ENCODE peak calls at places on chromosomes 3 and 15, in six cellular contexts. P is breast epithelium; U is NCI-H1105 treated with DMSO at 0.1 percent for 48 hours; N is naive thymus-derived CD8-positive, alpha-beta T cell; S is activated T-helper 9 cell treated with anti-CD3 and anti-CD28 coated beads, Interleukin-2, amount 50 U/mL, for 16 hours; W is MM.1S. M is an unnamed sample.

GRCh38 chr3:76827647-76828273 is 212.1 kb upstream of the ROBO2 start:
- DNase-seq in W (no peak), U (no peak), S (no peak), N (no peak), P (no peak), M (no peak)

GRCh38 chr3:11389570-11390268 is 117.5 kb downstream of the ATG7 start:
- DNase-seq in U (no peak), P (no peak), W (no peak), S (no peak), N (no peak), M (no peak)

GRCh38 chr15:41104234-41104633 is 11.8 kb downstream of the INO80 start:
- DNase-seq in S (no peak), W (no peak), P (no peak), N (no peak), U (no peak), M (no peak)

GRCh38 chr15:69127226-69127625 is 33.2 kb upstream of the GLCE start:
- DNase-seq in W (no peak), S (no peak), U (no peak), P (no peak), N (no peak), M (no peak)

GRCh38 chr15:98413973-98414546 is 234.3 kb upstream of the IGF1R start:
- DNase-seq in W (no peak), S (no peak), U (no peak), N (no peak), P (no peak), M (no peak)

GRCh38 chr3:160921020-160921635 is 165.1 kb downstream of the PPM1L start:
- DNase-seq in U (peak; percentile 19), W (no peak), P (no peak), N (no peak), S (no peak), M (peak; percentile 2)

GRCh38 chr3:58633157-58633865 is 33.3 kb downstream of the FAM3D start:
- DNase-seq in P (no peak), U (no peak), N (no peak), W (no peak), S (no peak), M (no peak)

GRCh38 chr15:42152196-42152920 is 4.1 kb downstream of the PLA2G4F start:
- DNase-seq in U (no peak), W (no peak), N (no peak), P (no peak), S (no peak), M (no peak)

GRCh38 chr15:64549860-64550259 is 89.5 kb downstream of the ZNF609 start:
- DNase-seq in P (no peak), U (no peak), N (no peak), S (no peak), W (no peak), M (no peak)

GRCh38 chr3:117278424-117279190 is 569.0 kb downstream of the TUSC7 start:
- DNase-seq in S (no peak), W (no peak), N (no peak), P (no peak), U (no peak), M (no peak)

GRCh38 chr3:29279830-29280229 is 1.0 kb upstream of the RBMS3 start:
- DNase-seq in U (no peak), P (no peak), N (no peak), S (no peak), W (no peak), M (no peak)

GRCh38 chr3:128730521-128730920 is 4.5 kb downstream of the RAB7A start:
- DNase-seq in S (no peak), W (no peak), U (no peak), P (no peak), N (no peak), M (no peak)

GRCh38 chr3:101166150-101166549 is 154.2 kb downstream of the IMPG2 start:
- DNase-seq in U (no peak), W (no peak), N (no peak), S (no peak), P (no peak), M (no peak)

GRCh38 chr3:142886938-142887337 is 1.9 kb downstream of the PCOLCE2 start:
- DNase-seq in P (no peak), N (no peak), S (no peak), W (no peak), U (no peak), M (no peak)

GRCh38 chr3:160755776-160756304 is at the start of gene PPM1L:
- DNase-seq in U (peak; percentile 81), P (no peak), S (peak; percentile 49), W (peak; percentile 73), N (peak; percentile 59), M (peak; percentile 84)

GRCh38 chr3:156150434-156151066 is 30.2 kb downstream of the KCNAB1 start:
- DNase-seq in P (peak; percentile 29), N (peak; percentile 29), W (peak; percentile 79), S (no peak), U (peak; percentile 73), M (peak; percentile 51)

GRCh38 chr15:65414841-65415621 is 7.7 kb downstream of the IGDCC4 start:
- DNase-seq in S (no peak), N (no peak), W (no peak), U (peak; percentile 54), P (no peak), M (no peak)

GRCh38 chr3:125051715-125052581 is 3.8 kb downstream of the HEG1 start:
- DNase-seq in W (no peak), S (peak; percentile 51), U (no peak), N (peak; percentile 76), P (no peak), M (no peak)

GRCh38 chr15:41559489-41560177 is 621 bp downstream of the TYRO3 start:
- DNase-seq in P (peak; percentile 17), U (no peak), N (no peak), W (no peak), S (no peak), M (no peak)

GRCh38 chr3:48716508-48716981 is 476 bp downstream of the IP6K2 start:
- DNase-seq in U (no peak), P (no peak), S (peak; percentile 4), W (peak; percentile 14), N (peak; percentile 24), M (no peak)

GRCh38 chr3:196620228-196620627 is 19.3 kb upstream of the NRROS start:
- DNase-seq in U (no peak), N (no peak), S (no peak), P (peak; percentile 28), W (no peak), M (peak; percentile 41)

GRCh38 chr3:160564205-160564922 is 1.0 kb downstream of the KPNA4 start:
- DNase-seq in W (peak; percentile 9), P (no peak), U (peak; percentile 60), N (peak; percentile 13), S (no peak), M (no peak)

GRCh38 chr15:98085003-98085639 is 124.6 kb downstream of the ARRDC4 start:
- DNase-seq in S (no peak), P (no peak), W (peak; percentile 58), N (peak; percentile 30), U (peak; percentile 40), M (peak; percentile 38)

GRCh38 chr3:183192650-183193300 is 30.2 kb upstream of the LAMP3 start:
- DNase-seq in U (no peak), N (no peak), W (no peak), S (no peak), P (no peak), M (no peak)

GRCh38 chr15:61835476-61836106 is 224.7 kb downstream of the VPS13C start:
- DNase-seq in U (peak; percentile 65), N (peak; percentile 46), W (peak; percentile 43), S (peak; percentile 37), P (peak; percentile 42), M (no peak)

GRCh38 chr15:72785452-72786243 is 2.1 kb upstream of the ADPGK start:
- DNase-seq in S (peak; percentile 60), P (no peak), N (no peak), U (no peak), W (no peak), M (no peak)

GRCh38 chr15:100778831-100779288 is 100.8 kb upstream of the ALDH1A3 start:
- DNase-seq in U (no peak), W (no peak), S (no peak), N (no peak), P (peak; percentile 9), M (no peak)

GRCh38 chr3:161081675-161082462 is 23.3 kb downstream of the B3GALNT1 start:
- DNase-seq in S (no peak), P (no peak), U (no peak), W (peak; percentile 34), N (no peak), M (no peak)

M was measured in KG1.